ENCODE peak calls at places on chromosome 3, in six cellular contexts. E is Calu3, K is WERI-Rb-1, Y is IMR-90, U is Caco-2, F is GM10248. V is an unnamed sample.

GRCh38 chr3:56758539-56758981 is 43.2 kb downstream of the ARHGEF3 start:
- DNase-seq in Y (peak; percentile 91), E (peak; percentile 60), U (no peak), K (no peak), F (peak; percentile 69), V (peak; percentile 64)

GRCh38 chr3:111848246-111848645 is 10.8 kb upstream of the PHLDB2 start:
- DNase-seq in U (no peak), F (no peak), K (no peak), E (no peak), Y (no peak), V (no peak)

GRCh38 chr3:48034000-48034516 is 17.8 kb upstream of the MAP4 start:
- DNase-seq in K (no peak), Y (peak; percentile 86), U (no peak), F (peak; percentile 42), E (peak; percentile 34), V (peak; percentile 20)

GRCh38 chr3:112413074-112413473 is 80.1 kb downstream of the CD200 start:
- DNase-seq in U (no peak), K (no peak), E (no peak), Y (no peak), F (no peak), V (no peak)

GRCh38 chr3:129486057-129487035 is 42.1 kb upstream of the RHO start:
- DNase-seq in F (no peak), K (no peak), U (no peak), Y (peak; percentile 81), E (no peak), V (peak; percentile 40)

GRCh38 chr3:71511446-71511845 is 72.1 kb downstream of the FOXP1 start:
- DNase-seq in Y (no peak), F (no peak), K (no peak), U (no peak), E (no peak), V (no peak)

GRCh38 chr3:63706321-63707085 is 54.0 kb downstream of the SNTN start:
- DNase-seq in U (no peak), E (no peak), F (no peak), K (no peak), Y (no peak), V (no peak)

GRCh38 chr3:130839815-130840214 is 54.1 kb upstream of the ATP2C1 start:
- DNase-seq in F (peak; percentile 25), U (no peak), K (no peak), E (no peak), Y (no peak), V (no peak)

GRCh38 chr3:135758961-135759360 is 206.6 kb upstream of the PPP2R3A start:
- DNase-seq in U (no peak), F (no peak), E (no peak), K (no peak), Y (no peak), V (no peak)

GRCh38 chr3:197750863-197751737 is 1.4 kb downstream of the FYTTD1 start:
- DNase-seq in F (no peak), Y (peak; percentile 43), E (peak; percentile 27), U (no peak), K (peak; percentile 56), V (peak; percentile 46)

GRCh38 chr3:138615462-138615861 is 6.9 kb downstream of the FAIM start:
- DNase-seq in F (no peak), K (no peak), U (no peak), E (no peak), Y (no peak), V (no peak)

GRCh38 chr3:53188720-53189119 is 27.7 kb downstream of the PRKCD start:
- DNase-seq in F (no peak), E (no peak), U (no peak), K (no peak), Y (no peak), V (no peak)

GRCh38 chr3:184498986-184499606 is 62.5 kb upstream of the EPHB3 start:
- DNase-seq in K (no peak), U (no peak), Y (no peak), F (no peak), E (no peak), V (no peak)

GRCh38 chr3:59212128-59212764 is 162.4 kb upstream of the CFAP20DC start:
- DNase-seq in F (peak; percentile 41), K (no peak), U (no peak), Y (peak; percentile 60), E (peak; percentile 28), V (no peak)

GRCh38 chr3:49674491-49674983 is 386 bp downstream of the APEH start:
- DNase-seq in F (no peak), Y (no peak), K (peak; percentile 35), U (peak; percentile 57), E (no peak), V (no peak)

GRCh38 chr3:45551214-45552010 is 43.1 kb upstream of the LIMD1 start:
- DNase-seq in Y (peak; percentile 99), K (no peak), F (no peak), U (no peak), E (peak; percentile 33), V (no peak)

GRCh38 chr3:74089854-74090253 is 465.1 kb upstream of the PDZRN3 start:
- DNase-seq in E (no peak), F (no peak), Y (peak; percentile 9), U (no peak), K (no peak), V (no peak)

GRCh38 chr3:50256978-50257890 is 11.7 kb upstream of the SEMA3B start:
- DNase-seq in E (peak; percentile 78), F (no peak), K (peak; percentile 84), Y (no peak), U (peak; percentile 65), V (no peak)

GRCh38 chr3:27633224-27633545 is 88.9 kb downstream of the EOMES start:
- DNase-seq in Y (peak; percentile 36), F (no peak), U (no peak), E (no peak), K (no peak), V (no peak)

GRCh38 chr3:11591006-11591360 is 52.7 kb downstream of the VGLL4 start:
- DNase-seq in E (no peak), U (no peak), Y (peak; percentile 60), K (no peak), F (no peak), V (no peak)

GRCh38 chr3:73228425-73228824 is 167.0 kb downstream of the EBLN2 start:
- DNase-seq in U (no peak), F (no peak), E (no peak), Y (no peak), K (no peak), V (no peak)

GRCh38 chr3:63937661-63938651 is 25.8 kb upstream of the SCAANT1 start:
- DNase-seq in U (peak; percentile 48), K (no peak), F (no peak), E (peak; percentile 36), Y (no peak), V (peak; percentile 59)

GRCh38 chr3:186719945-186720739 is 3.0 kb downstream of the KNG1 start:
- DNase-seq in K (no peak), F (no peak), U (no peak), Y (no peak), E (no peak), V (no peak)

GRCh38 chr3:149970716-149971402 is at the start of gene PFN2:
- DNase-seq in U (peak; percentile 67), K (peak; percentile 81), F (peak; percentile 51), E (peak; percentile 89), Y (peak; percentile 73), V (peak; percentile 79)

GRCh38 chr3:171195686-171196085 is 169.2 kb upstream of the SLC2A2 start:
- DNase-seq in Y (no peak), E (no peak), F (no peak), U (no peak), K (no peak), V (no peak)
- TF ChIP-seq CTCF in Y (peak; percentile 5), E (peak; percentile 34), F (no peak), U (no peak), K (no peak), V (no peak)

GRCh38 chr3:142930510-142930909 is 33.0 kb downstream of the PAQR9 start:
- DNase-seq in Y (no peak), F (no peak), U (no peak), E (no peak), K (no peak), V (no peak)
- TF ChIP-seq CTCF in Y (no peak), F (no peak), U (peak; percentile 5), E (peak; percentile 10), K (no peak), V (no peak)

DNA sequence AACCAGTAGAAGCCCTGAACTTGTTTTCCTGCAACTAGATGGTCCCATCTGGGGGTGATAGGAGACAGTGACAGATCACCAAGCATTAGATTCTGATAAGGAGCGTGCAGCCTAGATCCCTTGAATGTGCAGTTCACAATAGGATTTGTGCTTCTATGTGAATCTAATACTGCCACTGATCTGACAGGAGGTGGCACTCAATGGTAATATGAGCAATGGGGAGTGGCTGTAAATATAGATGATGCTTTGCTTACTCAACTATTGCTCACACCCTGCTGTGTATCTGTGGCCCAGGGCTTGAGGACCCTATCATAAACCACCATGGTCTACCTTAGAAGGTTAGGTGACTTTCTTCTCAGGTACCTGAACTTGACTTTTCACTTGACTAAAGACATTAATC is 417.1 kb upstream of the ARHGEF26 start:
- DNase-seq in E (peak; percentile 7), F (no peak), Y (no peak), K (no peak), U (no peak), V (no peak)
- TF ChIP-seq CTCF in E (no peak), F (no peak), Y (no peak), K (no peak), U (no peak), V (no peak)

GRCh38 chr3:177905895-177906511 is 630.2 kb upstream of the KCNMB2 start:
- DNase-seq in K (no peak), F (no peak), Y (peak; percentile 83), U (no peak), E (peak; percentile 24), V (no peak)
- TF ChIP-seq CTCF in K (no peak), F (no peak), Y (peak; percentile 17), U (peak; percentile 1), E (no peak), V (no peak)

GRCh38 chr3:67011414-67012131 is 13.5 kb downstream of the KBTBD8 start:
- DNase-seq in K (no peak), E (no peak), Y (no peak), U (no peak), F (no peak), V (no peak)
- TF ChIP-seq CTCF in K (no peak), E (no peak), Y (no peak), U (no peak), F (no peak), V (no peak)

GRCh38 chr3:141049681-141050080 is 1.5 kb upstream of the SPSB4 start:
- DNase-seq in Y (no peak), E (no peak), U (no peak), F (no peak), K (peak; percentile 46), V (no peak)

GRCh38 chr3:141047168-141047567 is 4.0 kb upstream of the SPSB4 start:
- DNase-seq in E (no peak), Y (no peak), K (no peak), U (no peak), F (no peak), V (no peak)

GRCh38 chr3:141050576-141050912 is 603 bp upstream of the SPSB4 start:
- DNase-seq in K (peak; percentile 27), U (no peak), F (no peak), E (no peak), Y (no peak), V (no peak)

GRCh38 chr3:141045849-141046248 is 5.3 kb upstream of the SPSB4 start:
- DNase-seq in K (no peak), Y (no peak), U (no peak), E (no peak), F (no peak), V (no peak)

GRCh38 chr3:141045008-141045641 is 6.0 kb upstream of the SPSB4 start:
- DNase-seq in F (no peak), K (no peak), E (no peak), Y (no peak), U (no peak), V (no peak)
- TF ChIP-seq CTCF in F (no peak), K (no peak), E (no peak), Y (no peak), U (no peak), V (no peak)

V was measured in GM06990.